ENCODE peak calls at places on chromosomes 6 and 20, in nine cellular contexts. One of them, this sample, is unnamed.

GRCh38 chr20:38871560-38871953 is 54.7 kb upstream of the FAM83D start:
- DNase-seq in stimulated activated CD4-positive, alpha-beta T cell treated with anti-CD3 and anti-CD28 coated beads, Interleukin-15, amount 100 ng/mL, for 1 hour: no peak
- DNase-seq in Panc1: no peak
- DNase-seq in posterior vena cava: peak; percentile 14
- DNase-seq in AG04450: no peak
- DNase-seq in SJSA1: no peak
- DNase-seq in T-helper 9 cell: no peak
- DNase-seq in M059J: no peak
- DNase-seq in GM04503: no peak
- DNase-seq in this sample: no peak

GRCh38 chr20:24633026-24633425 is 163.6 kb downstream of the SYNDIG1 start:
- DNase-seq in T-helper 9 cell: no peak
- DNase-seq in stimulated activated CD4-positive, alpha-beta T cell treated with anti-CD3 and anti-CD28 coated beads, Interleukin-15, amount 100 ng/mL, for 1 hour: no peak
- DNase-seq in M059J: peak; percentile 47
- DNase-seq in Panc1: no peak
- DNase-seq in SJSA1: peak; percentile 28
- DNase-seq in posterior vena cava: no peak
- DNase-seq in GM04503: no peak
- DNase-seq in AG04450: no peak
- DNase-seq in this sample: no peak

GRCh38 chr6:31476515-31477139 is 21.3 kb upstream of the MICB start:
- DNase-seq in posterior vena cava: no peak
- DNase-seq in SJSA1: no peak
- DNase-seq in AG04450: no peak
- DNase-seq in stimulated activated CD4-positive, alpha-beta T cell treated with anti-CD3 and anti-CD28 coated beads, Interleukin-15, amount 100 ng/mL, for 1 hour: no peak
- DNase-seq in M059J: no peak
- DNase-seq in GM04503: no peak
- DNase-seq in Panc1: no peak
- DNase-seq in T-helper 9 cell: no peak
- DNase-seq in this sample: no peak

GRCh38 chr20:61796738-61797137 is 268.9 kb downstream of the TAF4 start:
- DNase-seq in GM04503: no peak
- DNase-seq in AG04450: no peak
- DNase-seq in SJSA1: no peak
- DNase-seq in T-helper 9 cell: no peak
- DNase-seq in Panc1: no peak
- DNase-seq in M059J: no peak
- DNase-seq in stimulated activated CD4-positive, alpha-beta T cell treated with anti-CD3 and anti-CD28 coated beads, Interleukin-15, amount 100 ng/mL, for 1 hour: no peak
- DNase-seq in posterior vena cava: no peak
- DNase-seq in this sample: no peak

GRCh38 chr6:166192136-166192535 is 24.5 kb upstream of the TBXT start:
- DNase-seq in Panc1: no peak
- DNase-seq in GM04503: no peak
- DNase-seq in M059J: no peak
- DNase-seq in stimulated activated CD4-positive, alpha-beta T cell treated with anti-CD3 and anti-CD28 coated beads, Interleukin-15, amount 100 ng/mL, for 1 hour: no peak
- DNase-seq in T-helper 9 cell: no peak
- DNase-seq in posterior vena cava: no peak
- DNase-seq in AG04450: no peak
- DNase-seq in SJSA1: no peak
- DNase-seq in this sample: no peak

GRCh38 chr6:81568973-81569372 is 183.5 kb downstream of the TENT5A start:
- DNase-seq in stimulated activated CD4-positive, alpha-beta T cell treated with anti-CD3 and anti-CD28 coated beads, Interleukin-15, amount 100 ng/mL, for 1 hour: no peak
- DNase-seq in GM04503: no peak
- DNase-seq in posterior vena cava: no peak
- DNase-seq in T-helper 9 cell: no peak
- DNase-seq in AG04450: no peak
- DNase-seq in Panc1: no peak
- DNase-seq in SJSA1: no peak
- DNase-seq in M059J: no peak
- DNase-seq in this sample: no peak

GRCh38 chr6:52499026-52499425 is 77.8 kb downstream of the TRAM2 start:
- DNase-seq in stimulated activated CD4-positive, alpha-beta T cell treated with anti-CD3 and anti-CD28 coated beads, Interleukin-15, amount 100 ng/mL, for 1 hour: no peak
- DNase-seq in Panc1: no peak
- DNase-seq in SJSA1: no peak
- DNase-seq in AG04450: no peak
- DNase-seq in posterior vena cava: no peak
- DNase-seq in GM04503: no peak
- DNase-seq in T-helper 9 cell: no peak
- DNase-seq in M059J: peak; percentile 72
- DNase-seq in this sample: no peak

GRCh38 chr20:38843346-38843745 is 37.8 kb downstream of the PPP1R16B start:
- DNase-seq in Panc1: no peak
- DNase-seq in posterior vena cava: no peak
- DNase-seq in SJSA1: no peak
- DNase-seq in stimulated activated CD4-positive, alpha-beta T cell treated with anti-CD3 and anti-CD28 coated beads, Interleukin-15, amount 100 ng/mL, for 1 hour: no peak
- DNase-seq in T-helper 9 cell: no peak
- DNase-seq in AG04450: no peak
- DNase-seq in GM04503: no peak
- DNase-seq in M059J: no peak
- DNase-seq in this sample: no peak

GRCh38 chr20:50464026-50464724 is 46.0 kb upstream of the PTPN1 start:
- DNase-seq in stimulated activated CD4-positive, alpha-beta T cell treated with anti-CD3 and anti-CD28 coated beads, Interleukin-15, amount 100 ng/mL, for 1 hour: peak; percentile 28
- DNase-seq in Panc1: peak; percentile 39
- DNase-seq in T-helper 9 cell: peak; percentile 32
- DNase-seq in SJSA1: peak; percentile 58
- DNase-seq in M059J: peak; percentile 70
- DNase-seq in posterior vena cava: peak; percentile 83
- DNase-seq in AG04450: no peak
- DNase-seq in GM04503: no peak
- DNase-seq in this sample: no peak

GRCh38 chr20:51137461-51137860 is 114.6 kb upstream of the KCNG1 start:
- DNase-seq in posterior vena cava: no peak
- DNase-seq in Panc1: no peak
- DNase-seq in SJSA1: no peak
- DNase-seq in M059J: no peak
- DNase-seq in T-helper 9 cell: no peak
- DNase-seq in GM04503: no peak
- DNase-seq in AG04450: no peak
- DNase-seq in stimulated activated CD4-positive, alpha-beta T cell treated with anti-CD3 and anti-CD28 coated beads, Interleukin-15, amount 100 ng/mL, for 1 hour: no peak
- DNase-seq in this sample: no peak

GRCh38 chr6:148146717-148147116 is 195.9 kb upstream of the SASH1 start:
- DNase-seq in stimulated activated CD4-positive, alpha-beta T cell treated with anti-CD3 and anti-CD28 coated beads, Interleukin-15, amount 100 ng/mL, for 1 hour: peak; percentile 38
- DNase-seq in T-helper 9 cell: peak; percentile 34
- DNase-seq in AG04450: no peak
- DNase-seq in M059J: peak; percentile 78
- DNase-seq in SJSA1: no peak
- DNase-seq in GM04503: no peak
- DNase-seq in posterior vena cava: no peak
- DNase-seq in Panc1: no peak
- DNase-seq in this sample: no peak

GRCh38 chr20:47456952-47457724 is 44.5 kb upstream of the NCOA3 start:
- DNase-seq in AG04450: no peak
- DNase-seq in posterior vena cava: peak; percentile 46
- DNase-seq in Panc1: no peak
- DNase-seq in M059J: peak; percentile 87
- DNase-seq in stimulated activated CD4-positive, alpha-beta T cell treated with anti-CD3 and anti-CD28 coated beads, Interleukin-15, amount 100 ng/mL, for 1 hour: no peak
- DNase-seq in SJSA1: no peak
- DNase-seq in T-helper 9 cell: no peak
- DNase-seq in GM04503: peak; percentile 65
- DNase-seq in this sample: no peak

GRCh38 chr20:24033151-24033550 is 44.6 kb upstream of the GGTLC1 start:
- DNase-seq in T-helper 9 cell: no peak
- DNase-seq in AG04450: no peak
- DNase-seq in GM04503: no peak
- DNase-seq in M059J: peak; percentile 19
- DNase-seq in posterior vena cava: no peak
- DNase-seq in stimulated activated CD4-positive, alpha-beta T cell treated with anti-CD3 and anti-CD28 coated beads, Interleukin-15, amount 100 ng/mL, for 1 hour: no peak
- DNase-seq in SJSA1: no peak
- DNase-seq in Panc1: no peak
- DNase-seq in this sample: no peak

GRCh38 chr20:51797357-51798025 is 4.8 kb downstream of the SALL4 start:
- DNase-seq in posterior vena cava: no peak
- DNase-seq in AG04450: no peak
- DNase-seq in Panc1: no peak
- DNase-seq in SJSA1: no peak
- DNase-seq in M059J: peak; percentile 8
- DNase-seq in T-helper 9 cell: no peak
- DNase-seq in stimulated activated CD4-positive, alpha-beta T cell treated with anti-CD3 and anti-CD28 coated beads, Interleukin-15, amount 100 ng/mL, for 1 hour: no peak
- DNase-seq in GM04503: no peak
- DNase-seq in this sample: peak; percentile 35

GRCh38 chr20:38999217-38999616 is 37.1 kb downstream of the DHX35 start:
- DNase-seq in GM04503: no peak
- DNase-seq in SJSA1: no peak
- DNase-seq in M059J: no peak
- DNase-seq in Panc1: no peak
- DNase-seq in stimulated activated CD4-positive, alpha-beta T cell treated with anti-CD3 and anti-CD28 coated beads, Interleukin-15, amount 100 ng/mL, for 1 hour: no peak
- DNase-seq in T-helper 9 cell: no peak
- DNase-seq in AG04450: no peak
- DNase-seq in posterior vena cava: no peak
- DNase-seq in this sample: no peak

GRCh38 chr20:46001498-46001897 is 7.2 kb upstream of the MMP9 start:
- DNase-seq in T-helper 9 cell: no peak
- DNase-seq in AG04450: no peak
- DNase-seq in M059J: no peak
- DNase-seq in GM04503: no peak
- DNase-seq in Panc1: no peak
- DNase-seq in stimulated activated CD4-positive, alpha-beta T cell treated with anti-CD3 and anti-CD28 coated beads, Interleukin-15, amount 100 ng/mL, for 1 hour: no peak
- DNase-seq in SJSA1: no peak
- DNase-seq in posterior vena cava: no peak
- DNase-seq in this sample: no peak

GRCh38 chr6:130796313-130796905 is 30.8 kb upstream of the SMLR1 start:
- DNase-seq in posterior vena cava: no peak
- DNase-seq in AG04450: no peak
- DNase-seq in T-helper 9 cell: no peak
- DNase-seq in Panc1: no peak
- DNase-seq in M059J: peak; percentile 91
- DNase-seq in SJSA1: peak; percentile 89
- DNase-seq in GM04503: peak; percentile 39
- DNase-seq in stimulated activated CD4-positive, alpha-beta T cell treated with anti-CD3 and anti-CD28 coated beads, Interleukin-15, amount 100 ng/mL, for 1 hour: no peak
- DNase-seq in this sample: no peak

GRCh38 chr6:42929928-42930360 is 664 bp downstream of the CNPY3 start:
- DNase-seq in stimulated activated CD4-positive, alpha-beta T cell treated with anti-CD3 and anti-CD28 coated beads, Interleukin-15, amount 100 ng/mL, for 1 hour: peak; percentile 32
- DNase-seq in T-helper 9 cell: peak; percentile 30
- DNase-seq in GM04503: peak; percentile 44
- DNase-seq in posterior vena cava: no peak
- DNase-seq in SJSA1: peak; percentile 71
- DNase-seq in AG04450: peak; percentile 42
- DNase-seq in M059J: peak; percentile 82
- DNase-seq in Panc1: peak; percentile 1
- DNase-seq in this sample: peak; percentile 22

GRCh38 chr6:168016756-168017525 is 19.5 kb downstream of the KIF25 start:
- DNase-seq in T-helper 9 cell: no peak
- DNase-seq in posterior vena cava: no peak
- DNase-seq in M059J: peak; percentile 36
- DNase-seq in stimulated activated CD4-positive, alpha-beta T cell treated with anti-CD3 and anti-CD28 coated beads, Interleukin-15, amount 100 ng/mL, for 1 hour: no peak
- DNase-seq in Panc1: no peak
- DNase-seq in SJSA1: no peak
- DNase-seq in GM04503: no peak
- DNase-seq in AG04450: no peak
- DNase-seq in this sample: no peak

GRCh38 chr6:87504440-87504839 is 31.7 kb downstream of the SLC35A1 start:
- DNase-seq in Panc1: no peak
- DNase-seq in M059J: no peak
- DNase-seq in posterior vena cava: no peak
- DNase-seq in T-helper 9 cell: no peak
- DNase-seq in GM04503: no peak
- DNase-seq in stimulated activated CD4-positive, alpha-beta T cell treated with anti-CD3 and anti-CD28 coated beads, Interleukin-15, amount 100 ng/mL, for 1 hour: no peak
- DNase-seq in SJSA1: no peak
- DNase-seq in AG04450: no peak
- DNase-seq in this sample: no peak

GRCh38 chr6:7732219-7732618 is 6.3 kb downstream of the BMP6 start:
- DNase-seq in stimulated activated CD4-positive, alpha-beta T cell treated with anti-CD3 and anti-CD28 coated beads, Interleukin-15, amount 100 ng/mL, for 1 hour: no peak
- DNase-seq in AG04450: no peak
- DNase-seq in Panc1: no peak
- DNase-seq in GM04503: no peak
- DNase-seq in posterior vena cava: no peak
- DNase-seq in M059J: no peak
- DNase-seq in SJSA1: no peak
- DNase-seq in T-helper 9 cell: no peak
- DNase-seq in this sample: no peak

GRCh38 chr6:170116643-170117042 is 174.2 kb downstream of the DLL1 start:
- DNase-seq in M059J: no peak
- DNase-seq in T-helper 9 cell: no peak
- DNase-seq in SJSA1: peak; percentile 16
- DNase-seq in Panc1: no peak
- DNase-seq in stimulated activated CD4-positive, alpha-beta T cell treated with anti-CD3 and anti-CD28 coated beads, Interleukin-15, amount 100 ng/mL, for 1 hour: no peak
- DNase-seq in posterior vena cava: peak; percentile 62
- DNase-seq in AG04450: no peak
- DNase-seq in GM04503: no peak
- DNase-seq in this sample: no peak

GRCh38 chr6:125668071-125668470 is 81.4 kb upstream of the HEY2 start:
- DNase-seq in T-helper 9 cell: no peak
- DNase-seq in GM04503: no peak
- DNase-seq in stimulated activated CD4-positive, alpha-beta T cell treated with anti-CD3 and anti-CD28 coated beads, Interleukin-15, amount 100 ng/mL, for 1 hour: no peak
- DNase-seq in Panc1: no peak
- DNase-seq in posterior vena cava: no peak
- DNase-seq in AG04450: no peak
- DNase-seq in SJSA1: no peak
- DNase-seq in M059J: no peak
- DNase-seq in this sample: no peak

GRCh38 chr20:7798176-7798575 is 142.1 kb downstream of the HAO1 start:
- DNase-seq in GM04503: no peak
- DNase-seq in SJSA1: no peak
- DNase-seq in posterior vena cava: no peak
- DNase-seq in stimulated activated CD4-positive, alpha-beta T cell treated with anti-CD3 and anti-CD28 coated beads, Interleukin-15, amount 100 ng/mL, for 1 hour: no peak
- DNase-seq in M059J: no peak
- DNase-seq in AG04450: no peak
- DNase-seq in T-helper 9 cell: no peak
- DNase-seq in Panc1: no peak
- DNase-seq in this sample: no peak

GRCh38 chr6:118284736-118285360 is 263.2 kb upstream of the PLN start:
- DNase-seq in GM04503: no peak
- DNase-seq in posterior vena cava: no peak
- DNase-seq in SJSA1: no peak
- DNase-seq in stimulated activated CD4-positive, alpha-beta T cell treated with anti-CD3 and anti-CD28 coated beads, Interleukin-15, amount 100 ng/mL, for 1 hour: no peak
- DNase-seq in T-helper 9 cell: no peak
- DNase-seq in Panc1: no peak
- DNase-seq in AG04450: no peak
- DNase-seq in M059J: no peak
- DNase-seq in this sample: no peak

GRCh38 chr6:4180653-4181255 is 45.4 kb upstream of the ECI2 start:
- DNase-seq in T-helper 9 cell: no peak
- DNase-seq in AG04450: peak; percentile 20
- DNase-seq in posterior vena cava: no peak
- DNase-seq in stimulated activated CD4-positive, alpha-beta T cell treated with anti-CD3 and anti-CD28 coated beads, Interleukin-15, amount 100 ng/mL, for 1 hour: no peak
- DNase-seq in M059J: peak; percentile 56
- DNase-seq in Panc1: no peak
- DNase-seq in SJSA1: no peak
- DNase-seq in GM04503: no peak
- DNase-seq in this sample: no peak

GRCh38 chr6:76275746-76276145 is 203.3 kb upstream of the IMPG1 start:
- DNase-seq in AG04450: no peak
- DNase-seq in stimulated activated CD4-positive, alpha-beta T cell treated with anti-CD3 and anti-CD28 coated beads, Interleukin-15, amount 100 ng/mL, for 1 hour: no peak
- DNase-seq in Panc1: no peak
- DNase-seq in SJSA1: no peak
- DNase-seq in T-helper 9 cell: no peak
- DNase-seq in posterior vena cava: no peak
- DNase-seq in GM04503: no peak
- DNase-seq in M059J: no peak
- DNase-seq in this sample: no peak

GRCh38 chr6:46044876-46045617 is 29.4 kb upstream of the CLIC5 start:
- DNase-seq in Panc1: peak; percentile 36
- DNase-seq in M059J: peak; percentile 97
- DNase-seq in stimulated activated CD4-positive, alpha-beta T cell treated with anti-CD3 and anti-CD28 coated beads, Interleukin-15, amount 100 ng/mL, for 1 hour: no peak
- DNase-seq in AG04450: no peak
- DNase-seq in GM04503: peak; percentile 37
- DNase-seq in T-helper 9 cell: no peak
- DNase-seq in SJSA1: peak; percentile 81
- DNase-seq in posterior vena cava: no peak
- DNase-seq in this sample: no peak

GRCh38 chr6:107061125-107062020 is 33.4 kb downstream of the MTRES1 start:
- DNase-seq in posterior vena cava: peak; percentile 50
- DNase-seq in stimulated activated CD4-positive, alpha-beta T cell treated with anti-CD3 and anti-CD28 coated beads, Interleukin-15, amount 100 ng/mL, for 1 hour: no peak
- DNase-seq in GM04503: no peak
- DNase-seq in Panc1: no peak
- DNase-seq in M059J: peak; percentile 61
- DNase-seq in AG04450: no peak
- DNase-seq in T-helper 9 cell: no peak
- DNase-seq in SJSA1: no peak
- DNase-seq in this sample: no peak

GRCh38 chr20:46770330-46771194 is 61.1 kb downstream of the SLC2A10 start:
- DNase-seq in Panc1: no peak
- DNase-seq in AG04450: no peak
- DNase-seq in stimulated activated CD4-positive, alpha-beta T cell treated with anti-CD3 and anti-CD28 coated beads, Interleukin-15, amount 100 ng/mL, for 1 hour: no peak
- DNase-seq in M059J: peak; percentile 61
- DNase-seq in T-helper 9 cell: no peak
- DNase-seq in GM04503: no peak
- DNase-seq in posterior vena cava: peak; percentile 12
- DNase-seq in SJSA1: no peak
- DNase-seq in this sample: no peak

GRCh38 chr6:95203153-95203754 is 374.1 kb upstream of the MANEA start:
- DNase-seq in T-helper 9 cell: no peak
- DNase-seq in GM04503: no peak
- DNase-seq in Panc1: peak; percentile 18
- DNase-seq in posterior vena cava: no peak
- DNase-seq in stimulated activated CD4-positive, alpha-beta T cell treated with anti-CD3 and anti-CD28 coated beads, Interleukin-15, amount 100 ng/mL, for 1 hour: no peak
- DNase-seq in AG04450: peak; percentile 4
- DNase-seq in SJSA1: no peak
- DNase-seq in M059J: peak; percentile 4
- DNase-seq in this sample: peak; percentile 26

This sample was measured in SK-N-MC.